ENCODE peak calls at places on chromosomes 4 and X, in eight cellular contexts. Z, X, E, N, D, G, K and Y are unnamed samples.

GRCh38 chr4:108854781-108855180 is 91.9 kb upstream of the ETNPPL start:
- DNase-seq in Z (no peak), X (no peak), E (no peak), N (no peak), D (no peak), G (no peak), K (no peak), Y (no peak)

GRCh38 chr4:28772066-28772465 is 1911.4 kb downstream of the STIM2 start:
- DNase-seq in Z (no peak), X (peak; percentile 77), E (no peak), N (no peak), D (no peak), G (no peak), K (no peak), Y (no peak)

GRCh38 chrX:8726031-8726652 is 5.8 kb downstream of the ANOS1 start:
- DNase-seq in Z (no peak), X (no peak), E (no peak), N (no peak), D (no peak), G (no peak), K (no peak), Y (no peak)

GRCh38 chrX:129472116-129472515 is 51.2 kb downstream of the SMARCA1 start:
- DNase-seq in Z (no peak), X (no peak), E (no peak), N (no peak), D (no peak), G (no peak), K (no peak), Y (no peak)

GRCh38 chr4:80685219-80685618 is 345.3 kb upstream of the BMP3 start:
- DNase-seq in Z (no peak), X (no peak), E (no peak), N (no peak), D (no peak), G (no peak), K (no peak), Y (no peak)

GRCh38 chr4:22170353-22170752 is 221.8 kb upstream of the KCNIP4 start:
- DNase-seq in Z (no peak), X (peak; percentile 63), E (no peak), N (no peak), D (peak; percentile 9), G (no peak), K (no peak), Y (no peak)

GRCh38 chr4:136922066-136922465 is 610.2 kb downstream of the PCDH18 start:
- DNase-seq in Z (no peak), X (no peak), E (no peak), N (no peak), D (no peak), G (no peak), K (no peak), Y (no peak)

GRCh38 chr4:38668203-38668602 is 4.2 kb downstream of the KLF3 start:
- DNase-seq in Z (no peak), X (no peak), E (no peak), N (no peak), D (no peak), G (no peak), K (no peak), Y (no peak)

GRCh38 chr4:141761926-141762325 is 125.5 kb downstream of the IL15 start:
- DNase-seq in Z (no peak), X (no peak), E (no peak), N (no peak), D (no peak), G (no peak), K (no peak), Y (no peak)

GRCh38 chr4:101232074-101232776 is 115.1 kb downstream of the PPP3CA start:
- DNase-seq in Z (no peak), X (peak; percentile 90), E (no peak), N (no peak), D (peak; percentile 26), G (no peak), K (peak; percentile 41), Y (no peak)

GRCh38 chr4:89837385-89837995 is 529 bp upstream of the SNCA start:
- DNase-seq in Z (no peak), X (peak; percentile 6), E (peak; percentile 58), N (peak; percentile 26), D (peak; percentile 11), G (peak; percentile 66), K (peak; percentile 62), Y (peak; percentile 74)

GRCh38 chr4:89834486-89835209 is 2.3 kb downstream of the SNCA start:
- DNase-seq in Z (no peak), X (no peak), E (no peak), N (no peak), D (no peak), G (no peak), K (no peak), Y (no peak)

GRCh38 chr4:89835413-89835812 is 1.5 kb downstream of the SNCA start:
- DNase-seq in Z (no peak), X (no peak), E (no peak), N (no peak), D (no peak), G (no peak), K (no peak), Y (no peak)

GRCh38 chr4:89836897-89837384 is at the start of gene SNCA:
- DNase-seq in Z (peak; percentile 81), X (peak; percentile 44), E (peak; percentile 80), N (peak; percentile 58), D (no peak), G (peak; percentile 87), K (peak; percentile 83), Y (peak; percentile 83)

DNA sequence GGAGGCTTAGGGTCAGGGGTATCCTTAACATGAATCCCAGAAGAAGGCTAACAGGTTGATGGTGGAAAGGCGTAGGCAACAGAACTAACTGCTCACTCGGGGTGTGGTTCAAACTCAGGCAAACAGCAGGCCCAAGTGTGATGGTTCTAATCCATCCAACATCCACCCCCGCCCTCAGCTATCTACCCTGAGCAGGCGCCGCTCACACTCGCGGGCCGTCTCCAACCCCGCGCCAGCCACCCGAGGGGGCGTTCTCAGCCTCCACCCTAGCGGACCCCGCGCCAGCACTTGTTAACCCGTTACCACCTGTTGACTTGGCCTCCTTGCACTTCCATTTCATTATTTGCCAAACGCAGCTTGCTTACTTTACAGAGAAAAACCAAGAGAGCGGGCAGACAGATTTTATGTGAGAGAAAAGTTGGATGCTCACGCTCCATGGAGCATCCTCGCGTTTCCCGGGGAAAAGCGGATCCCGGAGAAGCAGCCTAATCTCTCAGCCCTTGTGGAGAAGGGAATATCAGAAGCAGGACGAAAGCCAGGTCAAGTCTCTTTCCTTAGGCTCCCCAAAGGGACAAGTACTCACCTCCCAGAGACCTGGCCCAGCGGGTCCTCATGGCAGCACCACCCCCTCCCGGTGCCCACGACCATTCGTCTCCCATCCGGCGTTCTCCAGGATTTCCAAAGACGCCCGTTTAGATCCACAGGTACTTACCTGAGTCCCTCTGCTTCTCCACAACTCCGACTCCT is 757 bp downstream of the SNCA start:
- DNase-seq in Z (no peak), X (no peak), E (peak; percentile 41), N (peak; percentile 34), D (no peak), G (peak; percentile 56), K (no peak), Y (no peak)
- TF ChIP-seq CTCF in Z (no peak), X (no peak), E (no peak), N (no peak), D (no peak), G (no peak), K (no peak), Y (no peak)

GRCh38 chrX:104141087-104141760 is 15.6 kb downstream of the SLC25A53 start:
- DNase-seq in Z (no peak), X (no peak), E (no peak), N (no peak), D (no peak), G (no peak), K (no peak), Y (no peak)
- TF ChIP-seq CTCF in Z (no peak), X (no peak), E (no peak), N (no peak), D (no peak), G (no peak), K (no peak), Y (no peak)

GRCh38 chr4:121519236-121519838 is 138.5 kb upstream of the QRFPR start:
- DNase-seq in Z (no peak), X (no peak), E (no peak), N (no peak), D (no peak), G (no peak), K (no peak), Y (no peak)

GRCh38 chr4:121510260-121510942 is 129.6 kb upstream of the QRFPR start:
- DNase-seq in Z (no peak), X (no peak), E (no peak), N (no peak), D (no peak), G (no peak), K (no peak), Y (no peak)

GRCh38 chr4:121514443-121514842 is 133.6 kb upstream of the QRFPR start:
- DNase-seq in Z (no peak), X (no peak), E (no peak), N (no peak), D (no peak), G (peak; percentile 71), K (peak; percentile 26), Y (no peak)
- TF ChIP-seq CTCF in Z (no peak), X (peak; percentile 15), E (no peak), N (no peak), D (no peak), G (peak; percentile 70), K (no peak), Y (peak; percentile 37)

DNA sequence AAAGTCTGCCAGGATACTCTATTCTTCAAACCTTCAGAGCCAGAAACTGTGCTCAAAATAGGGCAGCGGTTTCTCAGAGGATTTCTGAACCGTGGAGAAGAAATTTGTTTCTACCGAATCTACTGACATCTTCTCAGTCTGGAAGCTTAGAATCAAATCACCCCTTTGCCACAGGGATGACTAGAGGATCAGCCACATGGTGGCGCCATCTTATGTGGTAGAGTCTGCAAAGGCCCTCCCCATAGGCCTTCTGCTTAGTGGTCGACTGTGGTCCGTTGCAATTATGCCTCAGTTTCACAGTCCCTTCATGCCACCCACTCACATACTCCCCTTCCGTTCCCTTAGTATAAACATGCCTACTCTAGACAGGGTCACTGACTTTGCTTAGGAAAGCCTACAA is 680.7 kb upstream of the SPANXN1 start:
- DNase-seq in Z (no peak), X (no peak), E (no peak), N (no peak), D (no peak), G (no peak), K (no peak), Y (no peak)
- TF ChIP-seq CTCF in Z (no peak), X (no peak), E (no peak), N (no peak), D (peak; percentile 14), G (no peak), K (no peak), Y (peak; percentile 30)

DNA sequence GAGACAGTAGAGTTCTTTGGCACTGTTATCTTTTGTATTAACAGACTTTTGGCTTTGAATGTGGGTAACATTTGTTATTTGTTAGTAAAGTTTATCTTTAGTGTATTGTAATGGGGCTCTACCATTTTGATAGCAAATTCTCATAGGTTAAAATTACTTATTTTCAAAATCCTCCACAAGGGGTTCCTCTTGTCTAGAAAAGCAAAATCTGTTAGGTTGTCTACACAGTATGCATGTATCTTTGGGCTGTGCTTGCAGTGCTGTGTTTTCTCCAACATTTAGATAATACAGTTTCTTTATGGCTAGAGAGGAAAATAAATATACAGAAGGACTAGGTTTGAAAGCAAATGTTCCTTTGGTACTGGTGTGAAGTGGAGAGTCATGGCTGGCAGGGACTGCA is 40.2 kb downstream of the POLR2B start:
- DNase-seq in Z (no peak), X (no peak), E (no peak), N (no peak), D (no peak), G (no peak), K (no peak), Y (no peak)
- TF ChIP-seq CTCF in Z (no peak), X (no peak), E (no peak), N (peak; percentile 4), D (no peak), G (no peak), K (no peak), Y (no peak)